ENCODE peak calls at places on chromosomes 2 and 18, in six cellular contexts. One of them, this sample, is unnamed.

GRCh38 chr18:79965119-79965902 is 868 bp downstream of the HSBP1L1 start:
- DNase-seq in GM23248: peak; percentile 82
- DNase-seq in sigmoid colon: peak; percentile 77
- DNase-seq in upper lobe of right lung: peak; percentile 80
- DNase-seq in tibial nerve: no peak
- DNase-seq in brain microvascular endothelial cell: peak; percentile 61
- DNase-seq in this sample: peak; percentile 27

GRCh38 chr2:172640389-172640788 is 84.5 kb downstream of the PDK1 start:
- DNase-seq in tibial nerve: no peak
- DNase-seq in GM23248: peak; percentile 36
- DNase-seq in upper lobe of right lung: no peak
- DNase-seq in sigmoid colon: no peak
- DNase-seq in brain microvascular endothelial cell: no peak
- DNase-seq in this sample: no peak

GRCh38 chr2:238240761-238241711 is 1.2 kb upstream of the HES6 start:
- DNase-seq in sigmoid colon: peak; percentile 78
- DNase-seq in brain microvascular endothelial cell: no peak
- DNase-seq in tibial nerve: no peak
- DNase-seq in GM23248: peak; percentile 35
- DNase-seq in upper lobe of right lung: peak; percentile 81
- DNase-seq in this sample: peak; percentile 60

GRCh38 chr2:100107440-100107839 is 35.0 kb downstream of the AFF3 start:
- DNase-seq in GM23248: no peak
- DNase-seq in tibial nerve: no peak
- DNase-seq in brain microvascular endothelial cell: no peak
- DNase-seq in sigmoid colon: no peak
- DNase-seq in upper lobe of right lung: no peak
- DNase-seq in this sample: no peak

GRCh38 chr2:100289020-100289419 is 33.3 kb downstream of the LONRF2 start:
- DNase-seq in brain microvascular endothelial cell: no peak
- DNase-seq in sigmoid colon: no peak
- DNase-seq in GM23248: no peak
- DNase-seq in tibial nerve: no peak
- DNase-seq in upper lobe of right lung: no peak
- DNase-seq in this sample: no peak

GRCh38 chr18:63604791-63605567 is 17.8 kb downstream of the SERPINB13 start:
- DNase-seq in sigmoid colon: no peak
- DNase-seq in upper lobe of right lung: no peak
- DNase-seq in brain microvascular endothelial cell: no peak
- DNase-seq in GM23248: peak; percentile 84
- DNase-seq in tibial nerve: no peak
- DNase-seq in this sample: no peak

GRCh38 chr2:149782566-149782965 is 195.0 kb upstream of the MMADHC start:
- DNase-seq in tibial nerve: no peak
- DNase-seq in brain microvascular endothelial cell: no peak
- DNase-seq in GM23248: peak; percentile 21
- DNase-seq in sigmoid colon: no peak
- DNase-seq in upper lobe of right lung: no peak
- DNase-seq in this sample: no peak

GRCh38 chr18:22710628-22711380 is 222.3 kb upstream of the RBBP8 start:
- DNase-seq in GM23248: peak; percentile 59
- DNase-seq in tibial nerve: no peak
- DNase-seq in sigmoid colon: no peak
- DNase-seq in upper lobe of right lung: peak; percentile 70
- DNase-seq in brain microvascular endothelial cell: peak; percentile 71
- DNase-seq in this sample: no peak

GRCh38 chr2:98833917-98834263 is 102.1 kb downstream of the CRACDL start:
- DNase-seq in sigmoid colon: no peak
- DNase-seq in brain microvascular endothelial cell: no peak
- DNase-seq in tibial nerve: no peak
- DNase-seq in upper lobe of right lung: no peak
- DNase-seq in GM23248: no peak
- DNase-seq in this sample: no peak

GRCh38 chr2:189149981-189150380 is 29.6 kb downstream of the COL5A2 start:
- DNase-seq in brain microvascular endothelial cell: no peak
- DNase-seq in GM23248: peak; percentile 80
- DNase-seq in upper lobe of right lung: no peak
- DNase-seq in sigmoid colon: no peak
- DNase-seq in tibial nerve: no peak
- DNase-seq in this sample: no peak

GRCh38 chr2:241946306-241947003 is 76.9 kb downstream of the RTP5 start:
- DNase-seq in sigmoid colon: peak; percentile 28
- DNase-seq in tibial nerve: no peak
- DNase-seq in GM23248: no peak
- DNase-seq in brain microvascular endothelial cell: no peak
- DNase-seq in upper lobe of right lung: no peak
- DNase-seq in this sample: no peak

GRCh38 chr2:238161291-238162051 is 2.7 kb downstream of the ERFE start:
- DNase-seq in upper lobe of right lung: peak; percentile 55
- DNase-seq in brain microvascular endothelial cell: no peak
- DNase-seq in sigmoid colon: no peak
- DNase-seq in GM23248: no peak
- DNase-seq in tibial nerve: no peak
- DNase-seq in this sample: peak; percentile 35

GRCh38 chr2:122886479-122887130 is 1131.2 kb downstream of the TSN start:
- DNase-seq in sigmoid colon: no peak
- DNase-seq in tibial nerve: no peak
- DNase-seq in GM23248: no peak
- DNase-seq in brain microvascular endothelial cell: no peak
- DNase-seq in upper lobe of right lung: no peak
- DNase-seq in this sample: no peak

GRCh38 chr2:182058056-182058455 is 72.4 kb downstream of the PPP1R1C start:
- DNase-seq in upper lobe of right lung: no peak
- DNase-seq in brain microvascular endothelial cell: no peak
- DNase-seq in tibial nerve: no peak
- DNase-seq in sigmoid colon: no peak
- DNase-seq in GM23248: no peak
- DNase-seq in this sample: no peak

GRCh38 chr2:30421026-30421425 is 26.0 kb upstream of the LCLAT1 start:
- DNase-seq in upper lobe of right lung: no peak
- DNase-seq in brain microvascular endothelial cell: no peak
- DNase-seq in sigmoid colon: no peak
- DNase-seq in tibial nerve: no peak
- DNase-seq in GM23248: no peak
- DNase-seq in this sample: no peak

GRCh38 chr2:75221872-75222271 is 22.6 kb upstream of the TACR1 start:
- DNase-seq in upper lobe of right lung: no peak
- DNase-seq in sigmoid colon: no peak
- DNase-seq in GM23248: peak; percentile 84
- DNase-seq in brain microvascular endothelial cell: peak; percentile 43
- DNase-seq in tibial nerve: no peak
- DNase-seq in this sample: no peak

GRCh38 chr2:75200140-75200985 is 1.0 kb upstream of the TACR1 start:
- DNase-seq in tibial nerve: no peak
- DNase-seq in brain microvascular endothelial cell: no peak
- DNase-seq in upper lobe of right lung: peak; percentile 81
- DNase-seq in sigmoid colon: peak; percentile 80
- DNase-seq in GM23248: peak; percentile 65
- DNase-seq in this sample: peak; percentile 55

DNA sequence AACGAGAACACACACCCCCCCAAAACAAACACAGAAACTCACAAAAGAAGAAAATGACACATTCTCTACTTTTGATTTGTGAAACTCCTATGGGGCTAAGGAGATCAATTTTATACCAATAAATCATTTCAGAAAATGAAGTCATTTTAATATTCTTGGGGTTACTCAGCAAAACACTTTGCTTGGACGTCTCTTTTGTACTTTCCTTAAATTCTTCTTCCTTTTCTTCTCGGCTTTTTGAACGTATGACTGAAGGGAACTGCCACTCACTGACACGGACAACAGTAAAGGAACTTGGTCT is 205.2 kb downstream of the TGIF1 start:
- DNase-seq in brain microvascular endothelial cell: no peak
- DNase-seq in GM23248: no peak
- DNase-seq in upper lobe of right lung: no peak
- DNase-seq in tibial nerve: no peak
- DNase-seq in sigmoid colon: no peak
- DNase-seq in this sample: no peak
- H3K27ac ChIP-seq in brain microvascular endothelial cell: no peak overlapping the region
- H3K27ac ChIP-seq in GM23248: no peak overlapping the region
- H3K27ac ChIP-seq in upper lobe of right lung: no peak overlapping the region
- H3K27ac ChIP-seq in tibial nerve: no peak overlapping the region
- H3K27ac ChIP-seq in sigmoid colon: no peak overlapping the region
- H3K27ac ChIP-seq in this sample: no peak overlapping the region

GRCh38 chr2:42116195-42117181 is 52.7 kb upstream of the EML4 start:
- DNase-seq in tibial nerve: no peak
- DNase-seq in GM23248: peak; percentile 72
- DNase-seq in upper lobe of right lung: no peak
- DNase-seq in brain microvascular endothelial cell: peak; percentile 65
- DNase-seq in sigmoid colon: no peak
- DNase-seq in this sample: no peak
- H3K4me3 ChIP-seq in tibial nerve: no peak overlapping the region
- H3K4me3 ChIP-seq in GM23248: no peak overlapping the region
- H3K4me3 ChIP-seq in upper lobe of right lung: no peak overlapping the region
- H3K4me3 ChIP-seq in brain microvascular endothelial cell: no peak overlapping the region
- H3K4me3 ChIP-seq in sigmoid colon: no peak overlapping the region
- H3K4me3 ChIP-seq in this sample: no peak overlapping the region

DNA sequence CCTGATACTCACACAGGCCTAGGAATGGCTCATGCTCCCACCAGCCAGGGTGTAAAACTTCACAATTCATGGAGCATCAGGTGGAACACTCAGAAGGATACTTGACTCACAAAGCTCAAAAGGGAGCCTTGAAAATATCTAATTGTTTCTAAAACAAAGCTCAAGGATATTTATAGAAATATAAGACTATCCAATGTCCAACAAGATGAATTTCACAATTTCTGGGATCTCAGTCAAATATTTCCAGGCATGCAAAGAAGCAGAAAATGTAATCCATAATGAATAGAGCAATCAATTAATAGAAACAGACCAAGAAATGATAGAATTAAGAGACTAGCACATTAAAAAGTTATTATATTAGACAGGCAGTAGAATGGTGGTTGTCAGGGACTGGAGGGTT is 189.8 kb upstream of the PIEZO2 start:
- DNase-seq in brain microvascular endothelial cell: no peak
- DNase-seq in sigmoid colon: no peak
- DNase-seq in tibial nerve: no peak
- DNase-seq in GM23248: peak; percentile 9
- DNase-seq in upper lobe of right lung: no peak
- DNase-seq in this sample: no peak
- H3K27ac ChIP-seq in brain microvascular endothelial cell: no peak overlapping the region
- H3K27ac ChIP-seq in sigmoid colon: no peak overlapping the region
- H3K27ac ChIP-seq in tibial nerve: no peak overlapping the region
- H3K27ac ChIP-seq in GM23248: no peak overlapping the region
- H3K27ac ChIP-seq in upper lobe of right lung: no peak overlapping the region
- H3K27ac ChIP-seq in this sample: no peak overlapping the region

GRCh38 chr2:20448246-20449046 is 1.6 kb downstream of the RHOB start:
- DNase-seq in upper lobe of right lung: no peak
- DNase-seq in sigmoid colon: peak; percentile 73
- DNase-seq in tibial nerve: no peak
- DNase-seq in brain microvascular endothelial cell: no peak
- DNase-seq in GM23248: peak; percentile 59
- DNase-seq in this sample: peak; percentile 29

GRCh38 chr2:20451761-20452499 is 5.1 kb downstream of the RHOB start:
- DNase-seq in upper lobe of right lung: no peak
- DNase-seq in sigmoid colon: peak; percentile 67
- DNase-seq in brain microvascular endothelial cell: no peak
- DNase-seq in tibial nerve: no peak
- DNase-seq in GM23248: no peak
- DNase-seq in this sample: no peak

GRCh38 chr2:20449501-20450200 is 2.8 kb downstream of the RHOB start:
- DNase-seq in tibial nerve: no peak
- DNase-seq in sigmoid colon: peak; percentile 76
- DNase-seq in brain microvascular endothelial cell: no peak
- DNase-seq in GM23248: peak; percentile 47
- DNase-seq in upper lobe of right lung: no peak
- DNase-seq in this sample: peak; percentile 9

GRCh38 chr2:20451346-20451745 is 4.5 kb downstream of the RHOB start:
- DNase-seq in sigmoid colon: peak; percentile 53
- DNase-seq in tibial nerve: no peak
- DNase-seq in GM23248: peak; percentile 17
- DNase-seq in upper lobe of right lung: no peak
- DNase-seq in brain microvascular endothelial cell: peak; percentile 42
- DNase-seq in this sample: peak; percentile 7

GRCh38 chr2:20450201-20451108 is 3.6 kb downstream of the RHOB start:
- DNase-seq in upper lobe of right lung: no peak
- DNase-seq in GM23248: peak; percentile 94
- DNase-seq in tibial nerve: peak; percentile 48
- DNase-seq in brain microvascular endothelial cell: peak; percentile 78
- DNase-seq in sigmoid colon: peak; percentile 97
- DNase-seq in this sample: peak; percentile 89
- H3K4me3 ChIP-seq in upper lobe of right lung: peak overlapping the region; percentile 86
- H3K4me3 ChIP-seq in GM23248: peak overlapping the region; percentile 95
- H3K4me3 ChIP-seq in tibial nerve: peak overlapping the region; percentile 93
- H3K4me3 ChIP-seq in brain microvascular endothelial cell: peak overlapping the region; percentile 98
- H3K4me3 ChIP-seq in sigmoid colon: peak overlapping the region; percentile 100
- H3K4me3 ChIP-seq in this sample: peak overlapping the region; percentile 99

DNA sequence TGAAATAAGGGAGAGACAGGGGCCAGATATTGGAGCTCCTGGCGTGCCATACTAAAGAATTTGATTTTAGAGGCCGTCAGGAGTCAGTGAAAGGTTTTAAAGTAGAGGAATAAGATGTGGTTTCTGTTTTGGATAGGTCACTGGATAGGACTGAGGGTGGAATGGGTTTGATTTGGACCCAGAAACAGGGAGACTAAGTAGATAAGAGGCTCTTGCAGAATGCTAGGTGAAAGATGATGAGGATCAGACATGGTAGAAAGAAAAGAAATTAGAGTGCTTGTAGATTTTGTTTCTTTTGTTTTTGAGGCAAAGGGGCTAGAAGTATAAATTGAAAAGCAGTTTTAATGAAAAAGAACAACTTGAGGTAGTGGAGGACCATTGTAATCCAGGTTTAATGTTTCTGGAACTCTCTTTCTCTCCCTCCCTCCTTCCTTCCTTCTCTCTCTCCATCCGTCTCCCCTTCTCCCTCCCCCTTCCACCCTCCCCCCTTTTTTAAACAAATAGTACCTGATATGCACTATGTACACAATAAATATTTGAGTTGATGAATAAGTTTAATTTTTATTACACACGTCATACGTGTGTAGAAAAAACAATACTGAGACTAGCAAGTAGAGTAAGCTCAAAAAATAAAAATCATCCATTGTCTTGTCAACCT is 1.9 kb downstream of the NDUFV2 start:
- DNase-seq in sigmoid colon: no peak
- DNase-seq in tibial nerve: no peak
- DNase-seq in brain microvascular endothelial cell: no peak
- DNase-seq in GM23248: peak; percentile 29
- DNase-seq in upper lobe of right lung: no peak
- DNase-seq in this sample: no peak
- H3K27ac ChIP-seq in sigmoid colon: peak overlapping the region; percentile 96
- H3K27ac ChIP-seq in tibial nerve: peak overlapping the region; percentile 91
- H3K27ac ChIP-seq in brain microvascular endothelial cell: peak overlapping the region; percentile 94
- H3K27ac ChIP-seq in GM23248: peak overlapping the region; percentile 87
- H3K27ac ChIP-seq in upper lobe of right lung: peak overlapping the region; percentile 92
- H3K27ac ChIP-seq in this sample: peak overlapping the region; percentile 95

GRCh38 chr18:25827961-25828561 is 262.4 kb downstream of the SS18 start:
- DNase-seq in sigmoid colon: no peak
- DNase-seq in tibial nerve: no peak
- DNase-seq in brain microvascular endothelial cell: peak; percentile 28
- DNase-seq in GM23248: peak; percentile 29
- DNase-seq in upper lobe of right lung: no peak
- DNase-seq in this sample: no peak
- H3K4me3 ChIP-seq in sigmoid colon: no peak overlapping the region
- H3K4me3 ChIP-seq in tibial nerve: no peak overlapping the region
- H3K4me3 ChIP-seq in brain microvascular endothelial cell: no peak overlapping the region
- H3K4me3 ChIP-seq in GM23248: peak overlapping the region; percentile 21
- H3K4me3 ChIP-seq in upper lobe of right lung: no peak overlapping the region
- H3K4me3 ChIP-seq in this sample: no peak overlapping the region